ENCODE peak calls at places on chromosome 6, in six cellular contexts. One of them, this sample, is unnamed.

GRCh38 chr6:108560463-108561308 is at the start of gene FOXO3:
- DNase-seq in activated CD4-positive, CD25-positive, alpha-beta regulatory T cell: peak; percentile 40
- DNase-seq in pancreas: peak; percentile 94
- DNase-seq in heart left ventricle: peak; percentile 96
- DNase-seq in stimulated activated CD4-positive, alpha-beta T cell treated with anti-CD3 and anti-CD28 coated beads, Interleukin-1b, Interleukin-23, amount 100 ng/mL, for 24 hours: peak; percentile 25
- DNase-seq in RPMI7951: peak; percentile 84
- DNase-seq in this sample: peak; percentile 44

GRCh38 chr6:81158956-81159355 is 593.5 kb downstream of the TENT5A start:
- DNase-seq in activated CD4-positive, CD25-positive, alpha-beta regulatory T cell: no peak
- DNase-seq in pancreas: no peak
- DNase-seq in heart left ventricle: no peak
- DNase-seq in stimulated activated CD4-positive, alpha-beta T cell treated with anti-CD3 and anti-CD28 coated beads, Interleukin-1b, Interleukin-23, amount 100 ng/mL, for 24 hours: no peak
- DNase-seq in RPMI7951: no peak
- DNase-seq in this sample: no peak

GRCh38 chr6:84866715-84867114 is 102.3 kb upstream of the TBX18 start:
- DNase-seq in activated CD4-positive, CD25-positive, alpha-beta regulatory T cell: no peak
- DNase-seq in pancreas: no peak
- DNase-seq in heart left ventricle: no peak
- DNase-seq in stimulated activated CD4-positive, alpha-beta T cell treated with anti-CD3 and anti-CD28 coated beads, Interleukin-1b, Interleukin-23, amount 100 ng/mL, for 24 hours: no peak
- DNase-seq in RPMI7951: no peak
- DNase-seq in this sample: no peak

GRCh38 chr6:157951828-157952227 is 29.8 kb upstream of the SYNJ2 start:
- DNase-seq in activated CD4-positive, CD25-positive, alpha-beta regulatory T cell: no peak
- DNase-seq in pancreas: no peak
- DNase-seq in heart left ventricle: no peak
- DNase-seq in stimulated activated CD4-positive, alpha-beta T cell treated with anti-CD3 and anti-CD28 coated beads, Interleukin-1b, Interleukin-23, amount 100 ng/mL, for 24 hours: no peak
- DNase-seq in RPMI7951: no peak
- DNase-seq in this sample: no peak

GRCh38 chr6:100353276-100354015 is 111.3 kb downstream of the SIM1 start:
- DNase-seq in activated CD4-positive, CD25-positive, alpha-beta regulatory T cell: no peak
- DNase-seq in pancreas: no peak
- DNase-seq in heart left ventricle: no peak
- DNase-seq in stimulated activated CD4-positive, alpha-beta T cell treated with anti-CD3 and anti-CD28 coated beads, Interleukin-1b, Interleukin-23, amount 100 ng/mL, for 24 hours: no peak
- DNase-seq in RPMI7951: peak; percentile 79
- DNase-seq in this sample: no peak

GRCh38 chr6:16420715-16421461 is 182.5 kb downstream of the GMPR start:
- DNase-seq in activated CD4-positive, CD25-positive, alpha-beta regulatory T cell: no peak
- DNase-seq in pancreas: no peak
- DNase-seq in heart left ventricle: no peak
- DNase-seq in stimulated activated CD4-positive, alpha-beta T cell treated with anti-CD3 and anti-CD28 coated beads, Interleukin-1b, Interleukin-23, amount 100 ng/mL, for 24 hours: no peak
- DNase-seq in RPMI7951: peak; percentile 75
- DNase-seq in this sample: no peak

GRCh38 chr6:168030881-168031280 is 33.4 kb downstream of the KIF25 start:
- DNase-seq in activated CD4-positive, CD25-positive, alpha-beta regulatory T cell: no peak
- DNase-seq in pancreas: peak; percentile 7
- DNase-seq in heart left ventricle: no peak
- DNase-seq in stimulated activated CD4-positive, alpha-beta T cell treated with anti-CD3 and anti-CD28 coated beads, Interleukin-1b, Interleukin-23, amount 100 ng/mL, for 24 hours: no peak
- DNase-seq in RPMI7951: no peak
- DNase-seq in this sample: no peak

GRCh38 chr6:36947570-36948351 is 6.8 kb upstream of the PI16 start:
- DNase-seq in activated CD4-positive, CD25-positive, alpha-beta regulatory T cell: no peak
- DNase-seq in pancreas: no peak
- DNase-seq in heart left ventricle: no peak
- DNase-seq in stimulated activated CD4-positive, alpha-beta T cell treated with anti-CD3 and anti-CD28 coated beads, Interleukin-1b, Interleukin-23, amount 100 ng/mL, for 24 hours: no peak
- DNase-seq in RPMI7951: no peak
- DNase-seq in this sample: no peak

GRCh38 chr6:55886185-55886836 is 10.9 kb upstream of the BMP5 start:
- DNase-seq in activated CD4-positive, CD25-positive, alpha-beta regulatory T cell: no peak
- DNase-seq in pancreas: no peak
- DNase-seq in heart left ventricle: no peak
- DNase-seq in stimulated activated CD4-positive, alpha-beta T cell treated with anti-CD3 and anti-CD28 coated beads, Interleukin-1b, Interleukin-23, amount 100 ng/mL, for 24 hours: no peak
- DNase-seq in RPMI7951: peak; percentile 9
- DNase-seq in this sample: no peak

GRCh38 chr6:163529605-163530004 is 115.1 kb downstream of the QKI start:
- DNase-seq in activated CD4-positive, CD25-positive, alpha-beta regulatory T cell: no peak
- DNase-seq in pancreas: no peak
- DNase-seq in heart left ventricle: no peak
- DNase-seq in stimulated activated CD4-positive, alpha-beta T cell treated with anti-CD3 and anti-CD28 coated beads, Interleukin-1b, Interleukin-23, amount 100 ng/mL, for 24 hours: no peak
- DNase-seq in RPMI7951: peak; percentile 93
- DNase-seq in this sample: no peak

GRCh38 chr6:149628865-149629544 is 19.5 kb downstream of the KATNA1 start:
- DNase-seq in activated CD4-positive, CD25-positive, alpha-beta regulatory T cell: no peak
- DNase-seq in pancreas: no peak
- DNase-seq in heart left ventricle: no peak
- DNase-seq in stimulated activated CD4-positive, alpha-beta T cell treated with anti-CD3 and anti-CD28 coated beads, Interleukin-1b, Interleukin-23, amount 100 ng/mL, for 24 hours: no peak
- DNase-seq in RPMI7951: no peak
- DNase-seq in this sample: no peak

GRCh38 chr6:8736046-8736877 is 300.9 kb upstream of the SLC35B3 start:
- DNase-seq in activated CD4-positive, CD25-positive, alpha-beta regulatory T cell: no peak
- DNase-seq in pancreas: no peak
- DNase-seq in heart left ventricle: no peak
- DNase-seq in stimulated activated CD4-positive, alpha-beta T cell treated with anti-CD3 and anti-CD28 coated beads, Interleukin-1b, Interleukin-23, amount 100 ng/mL, for 24 hours: no peak
- DNase-seq in RPMI7951: peak; percentile 15
- DNase-seq in this sample: no peak

GRCh38 chr6:16438677-16439615 is 200.6 kb downstream of the GMPR start:
- DNase-seq in activated CD4-positive, CD25-positive, alpha-beta regulatory T cell: no peak
- DNase-seq in pancreas: no peak
- DNase-seq in heart left ventricle: no peak
- DNase-seq in stimulated activated CD4-positive, alpha-beta T cell treated with anti-CD3 and anti-CD28 coated beads, Interleukin-1b, Interleukin-23, amount 100 ng/mL, for 24 hours: no peak
- DNase-seq in RPMI7951: peak; percentile 68
- DNase-seq in this sample: no peak

GRCh38 chr6:157762636-157763035 is 60.4 kb upstream of the SNX9 start:
- DNase-seq in activated CD4-positive, CD25-positive, alpha-beta regulatory T cell: no peak
- DNase-seq in pancreas: no peak
- DNase-seq in heart left ventricle: no peak
- DNase-seq in stimulated activated CD4-positive, alpha-beta T cell treated with anti-CD3 and anti-CD28 coated beads, Interleukin-1b, Interleukin-23, amount 100 ng/mL, for 24 hours: no peak
- DNase-seq in RPMI7951: no peak
- DNase-seq in this sample: no peak

GRCh38 chr6:3546121-3546520 is 89.3 kb upstream of the SLC22A23 start:
- DNase-seq in activated CD4-positive, CD25-positive, alpha-beta regulatory T cell: no peak
- DNase-seq in pancreas: no peak
- DNase-seq in heart left ventricle: no peak
- DNase-seq in stimulated activated CD4-positive, alpha-beta T cell treated with anti-CD3 and anti-CD28 coated beads, Interleukin-1b, Interleukin-23, amount 100 ng/mL, for 24 hours: no peak
- DNase-seq in RPMI7951: no peak
- DNase-seq in this sample: no peak

GRCh38 chr6:116313377-116313776 is 33.6 kb upstream of the TSPYL1 start:
- DNase-seq in activated CD4-positive, CD25-positive, alpha-beta regulatory T cell: no peak
- DNase-seq in pancreas: no peak
- DNase-seq in heart left ventricle: no peak
- DNase-seq in stimulated activated CD4-positive, alpha-beta T cell treated with anti-CD3 and anti-CD28 coated beads, Interleukin-1b, Interleukin-23, amount 100 ng/mL, for 24 hours: no peak
- DNase-seq in RPMI7951: no peak
- DNase-seq in this sample: no peak

GRCh38 chr6:39296745-39297640 is 17.2 kb downstream of the KCNK17 start:
- DNase-seq in activated CD4-positive, CD25-positive, alpha-beta regulatory T cell: no peak
- DNase-seq in pancreas: no peak
- DNase-seq in heart left ventricle: peak; percentile 70
- DNase-seq in stimulated activated CD4-positive, alpha-beta T cell treated with anti-CD3 and anti-CD28 coated beads, Interleukin-1b, Interleukin-23, amount 100 ng/mL, for 24 hours: no peak
- DNase-seq in RPMI7951: peak; percentile 83
- DNase-seq in this sample: no peak

GRCh38 chr6:134267917-134268361 is 50.0 kb downstream of the SGK1 start:
- DNase-seq in activated CD4-positive, CD25-positive, alpha-beta regulatory T cell: no peak
- DNase-seq in pancreas: no peak
- DNase-seq in heart left ventricle: no peak
- DNase-seq in stimulated activated CD4-positive, alpha-beta T cell treated with anti-CD3 and anti-CD28 coated beads, Interleukin-1b, Interleukin-23, amount 100 ng/mL, for 24 hours: no peak
- DNase-seq in RPMI7951: peak; percentile 56
- DNase-seq in this sample: peak; percentile 89

GRCh38 chr6:54353975-54354374 is 45.7 kb downstream of the TINAG start:
- DNase-seq in activated CD4-positive, CD25-positive, alpha-beta regulatory T cell: no peak
- DNase-seq in pancreas: no peak
- DNase-seq in heart left ventricle: no peak
- DNase-seq in stimulated activated CD4-positive, alpha-beta T cell treated with anti-CD3 and anti-CD28 coated beads, Interleukin-1b, Interleukin-23, amount 100 ng/mL, for 24 hours: no peak
- DNase-seq in RPMI7951: no peak
- DNase-seq in this sample: no peak

GRCh38 chr6:108473197-108473596 is 87.5 kb upstream of the FOXO3 start:
- DNase-seq in activated CD4-positive, CD25-positive, alpha-beta regulatory T cell: no peak
- DNase-seq in pancreas: no peak
- DNase-seq in heart left ventricle: no peak
- DNase-seq in stimulated activated CD4-positive, alpha-beta T cell treated with anti-CD3 and anti-CD28 coated beads, Interleukin-1b, Interleukin-23, amount 100 ng/mL, for 24 hours: no peak
- DNase-seq in RPMI7951: no peak
- DNase-seq in this sample: no peak

GRCh38 chr6:110814488-110815259 is 595 bp downstream of the CDK19 start:
- DNase-seq in activated CD4-positive, CD25-positive, alpha-beta regulatory T cell: peak; percentile 42
- DNase-seq in pancreas: peak; percentile 55
- DNase-seq in heart left ventricle: peak; percentile 80
- DNase-seq in stimulated activated CD4-positive, alpha-beta T cell treated with anti-CD3 and anti-CD28 coated beads, Interleukin-1b, Interleukin-23, amount 100 ng/mL, for 24 hours: peak; percentile 28
- DNase-seq in RPMI7951: peak; percentile 48
- DNase-seq in this sample: peak; percentile 3

GRCh38 chr6:96994660-96995059 is 70.1 kb downstream of the KLHL32 start:
- DNase-seq in activated CD4-positive, CD25-positive, alpha-beta regulatory T cell: no peak
- DNase-seq in pancreas: no peak
- DNase-seq in heart left ventricle: no peak
- DNase-seq in stimulated activated CD4-positive, alpha-beta T cell treated with anti-CD3 and anti-CD28 coated beads, Interleukin-1b, Interleukin-23, amount 100 ng/mL, for 24 hours: no peak
- DNase-seq in RPMI7951: no peak
- DNase-seq in this sample: no peak

GRCh38 chr6:111750753-111751684 is 122.2 kb downstream of the FYN start:
- DNase-seq in activated CD4-positive, CD25-positive, alpha-beta regulatory T cell: peak; percentile 17
- DNase-seq in pancreas: no peak
- DNase-seq in heart left ventricle: no peak
- DNase-seq in stimulated activated CD4-positive, alpha-beta T cell treated with anti-CD3 and anti-CD28 coated beads, Interleukin-1b, Interleukin-23, amount 100 ng/mL, for 24 hours: no peak
- DNase-seq in RPMI7951: no peak
- DNase-seq in this sample: no peak

GRCh38 chr6:27228963-27229477 is 18.5 kb upstream of the PRSS16 start:
- DNase-seq in activated CD4-positive, CD25-positive, alpha-beta regulatory T cell: no peak
- DNase-seq in pancreas: no peak
- DNase-seq in heart left ventricle: no peak
- DNase-seq in stimulated activated CD4-positive, alpha-beta T cell treated with anti-CD3 and anti-CD28 coated beads, Interleukin-1b, Interleukin-23, amount 100 ng/mL, for 24 hours: no peak
- DNase-seq in RPMI7951: no peak
- DNase-seq in this sample: no peak

GRCh38 chr6:34602318-34603111 is 46.4 kb upstream of the SPDEF start:
- DNase-seq in activated CD4-positive, CD25-positive, alpha-beta regulatory T cell: no peak
- DNase-seq in pancreas: peak; percentile 31
- DNase-seq in heart left ventricle: no peak
- DNase-seq in stimulated activated CD4-positive, alpha-beta T cell treated with anti-CD3 and anti-CD28 coated beads, Interleukin-1b, Interleukin-23, amount 100 ng/mL, for 24 hours: no peak
- DNase-seq in RPMI7951: no peak
- DNase-seq in this sample: no peak